ENCODE peak calls at places on chromosomes 4 and X, in six cellular contexts. One of them, this sample, is unnamed. For H3K27me3 and H3K36me3, the result is how much of the 10 kb centered on the place peaks cover.

GRCh38 chrX:15146515-15146914 is 123.4 kb downstream of the ASB9 start:
- DNase-seq in PC-3: peak
- DNase-seq in tibial nerve: no peak
- DNase-seq in ovary: no peak
- DNase-seq in IMR-90: no peak
- DNase-seq in body of pancreas: peak
- DNase-seq in this sample: no peak

GRCh38 chr4:74133786-74134499 is 24.0 kb upstream of the MTHFD2L start:
- DNase-seq in ovary: peak
- DNase-seq in tibial nerve: peak
- DNase-seq in body of pancreas: peak
- DNase-seq in PC-3: peak
- DNase-seq in IMR-90: peak
- DNase-seq in this sample: peak

GRCh38 chr4:184548651-184549341 is 74.4 kb upstream of the IRF2 start:
- DNase-seq in body of pancreas: no peak
- DNase-seq in tibial nerve: no peak
- DNase-seq in PC-3: no peak
- DNase-seq in ovary: no peak
- DNase-seq in IMR-90: no peak
- DNase-seq in this sample: peak

GRCh38 chr4:1855334-1856070 is 454 bp downstream of the LETM1 start:
- DNase-seq in IMR-90: no peak
- DNase-seq in tibial nerve: no peak
- DNase-seq in PC-3: peak
- DNase-seq in body of pancreas: peak
- DNase-seq in ovary: peak
- DNase-seq in this sample: peak

GRCh38 chr4:109321232-109321631 is 18.8 kb upstream of the COL25A1 start:
- DNase-seq in tibial nerve: no peak
- DNase-seq in ovary: no peak
- DNase-seq in IMR-90: no peak
- DNase-seq in body of pancreas: no peak
- DNase-seq in PC-3: no peak
- DNase-seq in this sample: no peak

GRCh38 chr4:84492737-84493091 is 6.4 kb downstream of the NKX6-1 start:
- DNase-seq in tibial nerve: no peak
- DNase-seq in ovary: no peak
- DNase-seq in PC-3: no peak
- DNase-seq in IMR-90: no peak
- DNase-seq in body of pancreas: no peak
- DNase-seq in this sample: no peak

GRCh38 chrX:43881410-43882293 is 598 bp downstream of the MAOB start:
- DNase-seq in tibial nerve: peak
- DNase-seq in PC-3: no peak
- DNase-seq in body of pancreas: peak
- DNase-seq in IMR-90: no peak
- DNase-seq in ovary: peak
- DNase-seq in this sample: no peak

GRCh38 chr4:14667624-14668295 is 334.5 kb upstream of the CPEB2 start:
- DNase-seq in ovary: no peak
- DNase-seq in body of pancreas: no peak
- DNase-seq in tibial nerve: no peak
- DNase-seq in IMR-90: no peak
- DNase-seq in PC-3: peak
- DNase-seq in this sample: no peak

GRCh38 chrX:68918202-68918601 is 89.4 kb downstream of the EFNB1 start:
- DNase-seq in tibial nerve: no peak
- DNase-seq in PC-3: peak
- DNase-seq in ovary: no peak
- DNase-seq in IMR-90: no peak
- DNase-seq in body of pancreas: no peak
- DNase-seq in this sample: no peak

GRCh38 chr4:22850630-22851029 is 157.9 kb downstream of the GBA3 start:
- DNase-seq in PC-3: no peak
- DNase-seq in IMR-90: no peak
- DNase-seq in ovary: no peak
- DNase-seq in tibial nerve: no peak
- DNase-seq in body of pancreas: no peak
- DNase-seq in this sample: no peak

GRCh38 chrX:74119016-74119910 is 184.7 kb upstream of the ZCCHC13 start:
- DNase-seq in IMR-90: peak
- DNase-seq in tibial nerve: no peak
- DNase-seq in ovary: no peak
- DNase-seq in body of pancreas: no peak
- DNase-seq in PC-3: peak
- DNase-seq in this sample: no peak

GRCh38 chr4:113303315-113303714 is 253.9 kb downstream of the ANK2 start:
- DNase-seq in IMR-90: no peak
- DNase-seq in tibial nerve: no peak
- DNase-seq in body of pancreas: no peak
- DNase-seq in ovary: no peak
- DNase-seq in PC-3: no peak
- DNase-seq in this sample: peak

GRCh38 chr4:4361883-4362282 is 25.0 kb upstream of the NSG1 start:
- DNase-seq in IMR-90: no peak
- DNase-seq in body of pancreas: no peak
- DNase-seq in PC-3: no peak
- DNase-seq in ovary: no peak
- DNase-seq in tibial nerve: no peak
- DNase-seq in this sample: no peak

GRCh38 chr4:144655491-144655890 is 9.5 kb downstream of the HHIP start:
- DNase-seq in body of pancreas: no peak
- DNase-seq in IMR-90: peak
- DNase-seq in ovary: no peak
- DNase-seq in PC-3: no peak
- DNase-seq in tibial nerve: no peak
- DNase-seq in this sample: no peak

GRCh38 chr4:80294206-80294605 is 27.7 kb downstream of the FGF5 start:
- DNase-seq in PC-3: no peak
- DNase-seq in body of pancreas: no peak
- DNase-seq in ovary: no peak
- DNase-seq in IMR-90: no peak
- DNase-seq in tibial nerve: no peak
- DNase-seq in this sample: no peak

GRCh38 chrX:153643431-153644351 is 3.3 kb upstream of the DUSP9 start:
- DNase-seq in tibial nerve: no peak
- DNase-seq in body of pancreas: no peak
- DNase-seq in ovary: peak
- DNase-seq in PC-3: peak
- DNase-seq in IMR-90: no peak
- DNase-seq in this sample: no peak

GRCh38 chrX:150361777-150362351 is 1.3 kb upstream of the MAMLD1 start:
- DNase-seq in ovary: peak
- DNase-seq in PC-3: peak
- DNase-seq in tibial nerve: no peak
- DNase-seq in body of pancreas: peak
- DNase-seq in IMR-90: peak
- DNase-seq in this sample: no peak

GRCh38 chrX:150360331-150360730 is 2.8 kb upstream of the MAMLD1 start:
- DNase-seq in body of pancreas: no peak
- DNase-seq in IMR-90: no peak
- DNase-seq in PC-3: no peak
- DNase-seq in ovary: no peak
- DNase-seq in tibial nerve: no peak
- DNase-seq in this sample: no peak

GRCh38 chrX:150363561-150364346 is 637 bp downstream of the MAMLD1 start:
- DNase-seq in IMR-90: peak
- DNase-seq in body of pancreas: peak
- DNase-seq in ovary: peak
- DNase-seq in tibial nerve: peak
- DNase-seq in PC-3: peak
- DNase-seq in this sample: peak

GRCh38 chrX:150362599-150363481 is at the start of gene MAMLD1:
- DNase-seq in IMR-90: peak
- DNase-seq in body of pancreas: peak
- DNase-seq in PC-3: peak
- DNase-seq in ovary: peak
- DNase-seq in tibial nerve: peak
- DNase-seq in this sample: peak

DNA sequence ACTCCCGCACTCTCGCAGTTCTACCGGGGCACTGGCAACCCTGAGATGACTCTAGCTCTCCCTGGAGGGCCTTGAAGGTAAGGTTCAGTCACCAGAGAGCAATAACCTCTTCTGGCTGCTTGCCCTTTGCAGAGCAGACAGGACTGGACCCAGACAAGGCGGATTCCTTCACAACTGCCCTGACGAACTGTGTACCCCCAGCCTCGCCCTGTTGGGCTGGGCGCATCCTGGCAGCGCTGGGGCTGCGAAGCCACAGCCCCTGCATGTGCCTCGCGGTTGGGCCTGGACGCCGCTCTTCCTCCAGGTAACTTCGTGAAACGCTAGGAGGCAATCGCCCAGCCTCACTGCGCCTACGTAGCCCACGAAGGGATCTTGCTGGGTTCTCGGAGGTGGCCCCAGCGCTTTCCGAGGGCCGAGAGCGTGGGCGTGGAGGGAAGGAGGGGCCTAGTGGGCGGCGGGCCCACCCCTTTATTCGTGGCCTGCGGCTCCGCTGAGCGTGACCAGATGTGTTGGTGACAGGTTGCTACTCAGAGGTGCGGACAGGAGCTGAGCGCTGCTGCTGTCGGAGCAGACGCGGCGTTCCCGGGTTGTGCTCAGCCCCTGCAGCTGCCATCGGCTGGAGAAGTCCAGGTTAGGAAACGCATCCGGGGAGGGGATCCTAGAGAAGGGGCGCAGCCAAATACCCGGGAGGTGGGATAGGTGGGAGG is 1.9 kb upstream of the MAMLD1 start:
- DNase-seq in ovary: peak
- DNase-seq in PC-3: peak
- DNase-seq in body of pancreas: peak
- DNase-seq in tibial nerve: no peak
- DNase-seq in IMR-90: peak
- DNase-seq in this sample: no peak
- H3K27me3 ChIP-seq in ovary: under half
- H3K27me3 ChIP-seq in PC-3: under half
- H3K27me3 ChIP-seq in body of pancreas: under half
- H3K27me3 ChIP-seq in tibial nerve: under half
- H3K27me3 ChIP-seq in IMR-90: under half
- H3K27me3 ChIP-seq in this sample: under half

GRCh38 chrX:114582698-114583395 is 1.0 kb upstream of the HTR2C start:
- DNase-seq in tibial nerve: no peak
- DNase-seq in IMR-90: no peak
- DNase-seq in PC-3: no peak
- DNase-seq in ovary: no peak
- DNase-seq in body of pancreas: no peak
- DNase-seq in this sample: no peak

GRCh38 chrX:114580336-114580735 is 3.5 kb upstream of the HTR2C start:
- DNase-seq in IMR-90: no peak
- DNase-seq in PC-3: peak
- DNase-seq in ovary: no peak
- DNase-seq in tibial nerve: no peak
- DNase-seq in body of pancreas: no peak
- DNase-seq in this sample: no peak

GRCh38 chrX:114583646-114584433 is at the start of gene HTR2C:
- DNase-seq in PC-3: no peak
- DNase-seq in tibial nerve: no peak
- DNase-seq in body of pancreas: no peak
- DNase-seq in ovary: no peak
- DNase-seq in IMR-90: no peak
- DNase-seq in this sample: no peak

GRCh38 chrX:114582264-114582632 is 1.6 kb upstream of the HTR2C start:
- DNase-seq in ovary: no peak
- DNase-seq in tibial nerve: no peak
- DNase-seq in body of pancreas: no peak
- DNase-seq in PC-3: no peak
- DNase-seq in IMR-90: no peak
- DNase-seq in this sample: no peak

GRCh38 chrX:114581528-114582263 is 2.2 kb upstream of the HTR2C start:
- DNase-seq in ovary: no peak
- DNase-seq in tibial nerve: no peak
- DNase-seq in IMR-90: no peak
- DNase-seq in body of pancreas: no peak
- DNase-seq in PC-3: no peak
- DNase-seq in this sample: no peak
- H3K4me3 ChIP-seq in ovary: no peak
- H3K4me3 ChIP-seq in tibial nerve: peak
- H3K4me3 ChIP-seq in IMR-90: no peak
- H3K4me3 ChIP-seq in body of pancreas: no peak
- H3K4me3 ChIP-seq in PC-3: no peak
- H3K4me3 ChIP-seq in this sample: peak

GRCh38 chr4:128285085-128286023 is 2.3 kb downstream of the PGRMC2 start:
- DNase-seq in ovary: no peak
- DNase-seq in tibial nerve: no peak
- DNase-seq in body of pancreas: no peak
- DNase-seq in IMR-90: no peak
- DNase-seq in PC-3: peak
- DNase-seq in this sample: no peak

GRCh38 chr4:128282516-128282915 is 5.1 kb downstream of the PGRMC2 start:
- DNase-seq in tibial nerve: no peak
- DNase-seq in body of pancreas: no peak
- DNase-seq in IMR-90: no peak
- DNase-seq in PC-3: no peak
- DNase-seq in ovary: no peak
- DNase-seq in this sample: no peak

GRCh38 chr4:128283071-128283470 is 4.5 kb downstream of the PGRMC2 start:
- DNase-seq in IMR-90: no peak
- DNase-seq in tibial nerve: no peak
- DNase-seq in body of pancreas: no peak
- DNase-seq in PC-3: no peak
- DNase-seq in ovary: no peak
- DNase-seq in this sample: no peak

GRCh38 chr4:128286474-128287158 is 997 bp downstream of the PGRMC2 start:
- DNase-seq in tibial nerve: no peak
- DNase-seq in ovary: no peak
- DNase-seq in body of pancreas: no peak
- DNase-seq in PC-3: peak
- DNase-seq in IMR-90: peak
- DNase-seq in this sample: no peak

GRCh38 chr4:128284317-128284716 is 3.3 kb downstream of the PGRMC2 start:
- DNase-seq in IMR-90: no peak
- DNase-seq in ovary: no peak
- DNase-seq in body of pancreas: peak
- DNase-seq in PC-3: peak
- DNase-seq in tibial nerve: no peak
- DNase-seq in this sample: no peak
- H3K36me3 ChIP-seq in IMR-90: under half
- H3K36me3 ChIP-seq in ovary: under half
- H3K36me3 ChIP-seq in body of pancreas: under half
- H3K36me3 ChIP-seq in PC-3: under half
- H3K36me3 ChIP-seq in tibial nerve: under half
- H3K36me3 ChIP-seq in this sample: under half

GRCh38 chr4:16224669-16225068 is 1.6 kb downstream of the TAPT1 start:
- DNase-seq in body of pancreas: no peak
- DNase-seq in IMR-90: no peak
- DNase-seq in PC-3: no peak
- DNase-seq in tibial nerve: no peak
- DNase-seq in ovary: no peak
- DNase-seq in this sample: no peak

GRCh38 chr4:16224264-16224663 is 2.0 kb downstream of the TAPT1 start:
- DNase-seq in PC-3: no peak
- DNase-seq in ovary: no peak
- DNase-seq in body of pancreas: no peak
- DNase-seq in IMR-90: no peak
- DNase-seq in tibial nerve: no peak
- DNase-seq in this sample: no peak

GRCh38 chr4:16225139-16225538 is 1.1 kb downstream of the TAPT1 start:
- DNase-seq in body of pancreas: no peak
- DNase-seq in IMR-90: peak
- DNase-seq in PC-3: peak
- DNase-seq in tibial nerve: no peak
- DNase-seq in ovary: no peak
- DNase-seq in this sample: no peak

GRCh38 chr4:16225681-16225995 is 633 bp downstream of the TAPT1 start:
- DNase-seq in PC-3: peak
- DNase-seq in body of pancreas: no peak
- DNase-seq in tibial nerve: no peak
- DNase-seq in ovary: no peak
- DNase-seq in IMR-90: no peak
- DNase-seq in this sample: no peak

GRCh38 chr4:16222957-16223527 is 3.2 kb downstream of the TAPT1 start:
- DNase-seq in ovary: no peak
- DNase-seq in body of pancreas: no peak
- DNase-seq in PC-3: no peak
- DNase-seq in tibial nerve: no peak
- DNase-seq in IMR-90: peak
- DNase-seq in this sample: no peak
- H3K27me3 ChIP-seq in ovary: under half
- H3K27me3 ChIP-seq in body of pancreas: under half
- H3K27me3 ChIP-seq in PC-3: under half
- H3K27me3 ChIP-seq in tibial nerve: under half
- H3K27me3 ChIP-seq in IMR-90: under half
- H3K27me3 ChIP-seq in this sample: under half

This sample was measured in left ventricle myocardium inferior.